ENCODE peak calls at places on chromosomes 16 and 17, in five cellular contexts. Z is SHP77; B is Calu3; N is AML-193; X is stimulated activated CD4-positive, alpha-beta T cell treated with anti-CD3 and anti-CD28 coated beads, Interleukin-1b, Interleukin-23, amount 100 ng/mL, for 48 hours. L is an unnamed sample.

GRCh38 chr17:3893003-3893719 is at the start of gene CAMKK1:
- DNase-seq in B (peak; percentile 83), Z (peak; percentile 95), X (peak; percentile 87), N (peak; percentile 51), L (peak; percentile 61)

GRCh38 chr17:77884019-77884418 is 74.5 kb upstream of the TNRC6C start:
- DNase-seq in X (peak; percentile 19), Z (peak; percentile 63), N (no peak), B (no peak), L (no peak)

GRCh38 chr16:82027629-82028035 is 7.4 kb upstream of the HSD17B2 start:
- DNase-seq in N (no peak), X (no peak), B (peak; percentile 47), Z (no peak), L (no peak)

GRCh38 chr16:57361384-57361783 is 2.8 kb downstream of the CCL22 start:
- DNase-seq in X (no peak), B (no peak), Z (no peak), N (no peak), L (no peak)

GRCh38 chr17:51739245-51739886 is 419.1 kb downstream of the CA10 start:
- DNase-seq in N (no peak), B (no peak), Z (no peak), X (no peak), L (no peak)

GRCh38 chr17:65696739-65697394 is 135.4 kb upstream of the AXIN2 start:
- DNase-seq in Z (no peak), X (no peak), N (no peak), B (no peak), L (no peak)

GRCh38 chr16:73000020-73000906 is 47.7 kb downstream of the ZFHX3 start:
- DNase-seq in Z (peak; percentile 14), B (peak; percentile 77), X (no peak), N (no peak), L (no peak)

GRCh38 chr17:41948747-41949460 is 17.7 kb upstream of the CNP start:
- DNase-seq in Z (no peak), N (no peak), B (no peak), X (no peak), L (no peak)

GRCh38 chr16:86424968-86425367 is 85.4 kb upstream of the FOXF1 start:
- DNase-seq in X (no peak), Z (no peak), N (no peak), B (no peak), L (no peak)